ENCODE peak calls at places on chromosomes 13 and 19, in seven cellular contexts. One of them, this sample, is unnamed.

GRCh38 chr19:30406220-30406944 is 34.2 kb downstream of the ZNF536 start:
- DNase-seq in WTC11: peak; percentile 30
- DNase-seq in endodermal cell: peak; percentile 73
- DNase-seq in activated naive CD8-positive, alpha-beta T cell treated with anti-CD3 and anti-CD28 coated beads, Interleukin-2, amount 50 U/mL, for 16 hours: no peak
- DNase-seq in CD4-positive, alpha-beta memory T cell: no peak
- DNase-seq in naive thymus-derived CD4-positive, alpha-beta T cell: no peak
- DNase-seq in A172: no peak
- DNase-seq in this sample: no peak

GRCh38 chr19:5292843-5293606 is 47.6 kb downstream of the PTPRS start:
- DNase-seq in WTC11: peak; percentile 78
- DNase-seq in endodermal cell: peak; percentile 93
- DNase-seq in activated naive CD8-positive, alpha-beta T cell treated with anti-CD3 and anti-CD28 coated beads, Interleukin-2, amount 50 U/mL, for 16 hours: peak; percentile 20
- DNase-seq in CD4-positive, alpha-beta memory T cell: peak; percentile 22
- DNase-seq in naive thymus-derived CD4-positive, alpha-beta T cell: peak; percentile 44
- DNase-seq in A172: peak; percentile 58
- DNase-seq in this sample: peak; percentile 27

GRCh38 chr13:112454648-112455334 is 78.6 kb downstream of the SPACA7 start:
- DNase-seq in WTC11: no peak
- DNase-seq in endodermal cell: no peak
- DNase-seq in activated naive CD8-positive, alpha-beta T cell treated with anti-CD3 and anti-CD28 coated beads, Interleukin-2, amount 50 U/mL, for 16 hours: no peak
- DNase-seq in CD4-positive, alpha-beta memory T cell: no peak
- DNase-seq in naive thymus-derived CD4-positive, alpha-beta T cell: no peak
- DNase-seq in A172: no peak
- DNase-seq in this sample: no peak

GRCh38 chr19:1161716-1162115 is 12.4 kb downstream of the SBNO2 start:
- DNase-seq in WTC11: no peak
- DNase-seq in endodermal cell: no peak
- DNase-seq in activated naive CD8-positive, alpha-beta T cell treated with anti-CD3 and anti-CD28 coated beads, Interleukin-2, amount 50 U/mL, for 16 hours: no peak
- DNase-seq in CD4-positive, alpha-beta memory T cell: no peak
- DNase-seq in naive thymus-derived CD4-positive, alpha-beta T cell: no peak
- DNase-seq in A172: peak; percentile 69
- DNase-seq in this sample: no peak

GRCh38 chr19:30117636-30118145 is 175.7 kb downstream of the URI1 start:
- DNase-seq in WTC11: no peak
- DNase-seq in endodermal cell: no peak
- DNase-seq in activated naive CD8-positive, alpha-beta T cell treated with anti-CD3 and anti-CD28 coated beads, Interleukin-2, amount 50 U/mL, for 16 hours: no peak
- DNase-seq in CD4-positive, alpha-beta memory T cell: no peak
- DNase-seq in naive thymus-derived CD4-positive, alpha-beta T cell: no peak
- DNase-seq in A172: no peak
- DNase-seq in this sample: no peak

GRCh38 chr13:40149611-40150283 is 494.3 kb downstream of the COG6 start:
- DNase-seq in WTC11: no peak
- DNase-seq in endodermal cell: no peak
- DNase-seq in activated naive CD8-positive, alpha-beta T cell treated with anti-CD3 and anti-CD28 coated beads, Interleukin-2, amount 50 U/mL, for 16 hours: no peak
- DNase-seq in CD4-positive, alpha-beta memory T cell: no peak
- DNase-seq in naive thymus-derived CD4-positive, alpha-beta T cell: no peak
- DNase-seq in A172: peak; percentile 61
- DNase-seq in this sample: no peak

GRCh38 chr19:1387684-1388636 is 4.3 kb downstream of the NDUFS7 start:
- DNase-seq in WTC11: no peak
- DNase-seq in endodermal cell: no peak
- DNase-seq in activated naive CD8-positive, alpha-beta T cell treated with anti-CD3 and anti-CD28 coated beads, Interleukin-2, amount 50 U/mL, for 16 hours: no peak
- DNase-seq in CD4-positive, alpha-beta memory T cell: no peak
- DNase-seq in naive thymus-derived CD4-positive, alpha-beta T cell: no peak
- DNase-seq in A172: no peak
- DNase-seq in this sample: no peak

GRCh38 chr13:65085977-65086376 is 2144.2 kb downstream of the PCDH9 start:
- DNase-seq in WTC11: no peak
- DNase-seq in endodermal cell: no peak
- DNase-seq in activated naive CD8-positive, alpha-beta T cell treated with anti-CD3 and anti-CD28 coated beads, Interleukin-2, amount 50 U/mL, for 16 hours: no peak
- DNase-seq in CD4-positive, alpha-beta memory T cell: no peak
- DNase-seq in naive thymus-derived CD4-positive, alpha-beta T cell: no peak
- DNase-seq in A172: no peak
- DNase-seq in this sample: no peak

GRCh38 chr13:96762876-96763275 is 231.4 kb downstream of the OXGR1 start:
- DNase-seq in WTC11: no peak
- DNase-seq in endodermal cell: no peak
- DNase-seq in activated naive CD8-positive, alpha-beta T cell treated with anti-CD3 and anti-CD28 coated beads, Interleukin-2, amount 50 U/mL, for 16 hours: no peak
- DNase-seq in CD4-positive, alpha-beta memory T cell: no peak
- DNase-seq in naive thymus-derived CD4-positive, alpha-beta T cell: no peak
- DNase-seq in A172: no peak
- DNase-seq in this sample: no peak

GRCh38 chr13:41059896-41060722 is 1.2 kb upstream of the WBP4 start:
- DNase-seq in WTC11: peak; percentile 92
- DNase-seq in endodermal cell: peak; percentile 96
- DNase-seq in activated naive CD8-positive, alpha-beta T cell treated with anti-CD3 and anti-CD28 coated beads, Interleukin-2, amount 50 U/mL, for 16 hours: peak; percentile 67
- DNase-seq in CD4-positive, alpha-beta memory T cell: no peak
- DNase-seq in naive thymus-derived CD4-positive, alpha-beta T cell: peak; percentile 83
- DNase-seq in A172: peak; percentile 81
- DNase-seq in this sample: peak; percentile 71

GRCh38 chr13:104976964-104977363 is 1558.5 kb downstream of the EFNB2 start:
- DNase-seq in WTC11: no peak
- DNase-seq in endodermal cell: no peak
- DNase-seq in activated naive CD8-positive, alpha-beta T cell treated with anti-CD3 and anti-CD28 coated beads, Interleukin-2, amount 50 U/mL, for 16 hours: no peak
- DNase-seq in CD4-positive, alpha-beta memory T cell: no peak
- DNase-seq in naive thymus-derived CD4-positive, alpha-beta T cell: no peak
- DNase-seq in A172: no peak
- DNase-seq in this sample: no peak

GRCh38 chr19:32543107-32543900 is 37.7 kb upstream of the PDCD5 start:
- DNase-seq in WTC11: no peak
- DNase-seq in endodermal cell: no peak
- DNase-seq in activated naive CD8-positive, alpha-beta T cell treated with anti-CD3 and anti-CD28 coated beads, Interleukin-2, amount 50 U/mL, for 16 hours: no peak
- DNase-seq in CD4-positive, alpha-beta memory T cell: no peak
- DNase-seq in naive thymus-derived CD4-positive, alpha-beta T cell: no peak
- DNase-seq in A172: peak; percentile 89
- DNase-seq in this sample: no peak

GRCh38 chr13:109645831-109646230 is 140.6 kb downstream of the IRS2 start:
- DNase-seq in WTC11: no peak
- DNase-seq in endodermal cell: no peak
- DNase-seq in activated naive CD8-positive, alpha-beta T cell treated with anti-CD3 and anti-CD28 coated beads, Interleukin-2, amount 50 U/mL, for 16 hours: no peak
- DNase-seq in CD4-positive, alpha-beta memory T cell: no peak
- DNase-seq in naive thymus-derived CD4-positive, alpha-beta T cell: no peak
- DNase-seq in A172: no peak
- DNase-seq in this sample: no peak

GRCh38 chr13:44989941-44990340 is 603 bp downstream of the GPALPP1 start:
- DNase-seq in WTC11: no peak
- DNase-seq in endodermal cell: peak; percentile 45
- DNase-seq in activated naive CD8-positive, alpha-beta T cell treated with anti-CD3 and anti-CD28 coated beads, Interleukin-2, amount 50 U/mL, for 16 hours: no peak
- DNase-seq in CD4-positive, alpha-beta memory T cell: no peak
- DNase-seq in naive thymus-derived CD4-positive, alpha-beta T cell: no peak
- DNase-seq in A172: no peak
- DNase-seq in this sample: no peak

GRCh38 chr13:93932901-93933300 is 546.6 kb downstream of the DCT start:
- DNase-seq in WTC11: no peak
- DNase-seq in endodermal cell: no peak
- DNase-seq in activated naive CD8-positive, alpha-beta T cell treated with anti-CD3 and anti-CD28 coated beads, Interleukin-2, amount 50 U/mL, for 16 hours: no peak
- DNase-seq in CD4-positive, alpha-beta memory T cell: no peak
- DNase-seq in naive thymus-derived CD4-positive, alpha-beta T cell: no peak
- DNase-seq in A172: no peak
- DNase-seq in this sample: no peak

GRCh38 chr13:26785845-26786630 is 25.5 kb upstream of the GPR12 start:
- DNase-seq in WTC11: peak; percentile 41
- DNase-seq in endodermal cell: peak; percentile 71
- DNase-seq in activated naive CD8-positive, alpha-beta T cell treated with anti-CD3 and anti-CD28 coated beads, Interleukin-2, amount 50 U/mL, for 16 hours: peak; percentile 9
- DNase-seq in CD4-positive, alpha-beta memory T cell: peak; percentile 50
- DNase-seq in naive thymus-derived CD4-positive, alpha-beta T cell: peak; percentile 37
- DNase-seq in A172: peak; percentile 13
- DNase-seq in this sample: peak; percentile 57

GRCh38 chr19:21138130-21138529 is 3.7 kb upstream of the ZNF431 start:
- DNase-seq in WTC11: no peak
- DNase-seq in endodermal cell: no peak
- DNase-seq in activated naive CD8-positive, alpha-beta T cell treated with anti-CD3 and anti-CD28 coated beads, Interleukin-2, amount 50 U/mL, for 16 hours: no peak
- DNase-seq in CD4-positive, alpha-beta memory T cell: no peak
- DNase-seq in naive thymus-derived CD4-positive, alpha-beta T cell: no peak
- DNase-seq in A172: no peak
- DNase-seq in this sample: no peak

GRCh38 chr19:52592301-52592700 is 22.2 kb downstream of the ZNF701 start:
- DNase-seq in WTC11: peak; percentile 18
- DNase-seq in endodermal cell: no peak
- DNase-seq in activated naive CD8-positive, alpha-beta T cell treated with anti-CD3 and anti-CD28 coated beads, Interleukin-2, amount 50 U/mL, for 16 hours: no peak
- DNase-seq in CD4-positive, alpha-beta memory T cell: no peak
- DNase-seq in naive thymus-derived CD4-positive, alpha-beta T cell: no peak
- DNase-seq in A172: no peak
- DNase-seq in this sample: no peak

GRCh38 chr13:76383671-76384461 is 502.3 kb downstream of the KCTD12 start:
- DNase-seq in WTC11: no peak
- DNase-seq in endodermal cell: no peak
- DNase-seq in activated naive CD8-positive, alpha-beta T cell treated with anti-CD3 and anti-CD28 coated beads, Interleukin-2, amount 50 U/mL, for 16 hours: no peak
- DNase-seq in CD4-positive, alpha-beta memory T cell: no peak
- DNase-seq in naive thymus-derived CD4-positive, alpha-beta T cell: no peak
- DNase-seq in A172: peak; percentile 14
- DNase-seq in this sample: no peak